ENCODE peak calls at places on chromosomes 11 and 22, in ten cellular contexts. T is sigmoid colon, C is stomach, I is K562, S is breast epithelium, E is transverse colon, Y is prostate gland, Q is SK-N-SH, D is vagina, W is SK-N-MC. H is an unnamed sample. For H3K9me3, the result is how much of the 10 kb centered on the place peaks cover.

GRCh38 chr22:36817429-36817783 is 571 bp upstream of the PVALB start:
- DNase-seq in T (no peak), D (no peak), E (no peak), Q (no peak), I (no peak), W (no peak), C (no peak), S (no peak), Y (no peak), H (no peak)

GRCh38 chr11:128520206-128520885 is 67.0 kb downstream of the ETS1 start:
- DNase-seq in C (no peak), I (no peak), W (no peak), E (no peak), D (no peak), Y (no peak), T (no peak), S (no peak), Q (no peak), H (no peak)

GRCh38 chr11:78450866-78451265 is 33.2 kb upstream of the GAB2 start:
- DNase-seq in I (no peak), S (no peak), Q (no peak), E (no peak), W (no peak), D (no peak), T (no peak), Y (no peak), C (no peak), H (no peak)

GRCh38 chr11:115613986-115614625 is 109.9 kb upstream of the CADM1 start:
- DNase-seq in W (no peak), T (no peak), Q (no peak), I (no peak), S (no peak), D (no peak), E (no peak), C (no peak), Y (no peak), H (no peak)

GRCh38 chr11:62601114-62601363 is 626 bp downstream of the MTA2 start:
- DNase-seq in E (peak), W (no peak), Y (no peak), S (no peak), I (peak), Q (no peak), C (peak), T (peak), D (no peak), H (no peak)

GRCh38 chr11:10139656-10140055 is 154.4 kb downstream of the SBF2 start:
- DNase-seq in E (no peak), D (no peak), Y (no peak), T (no peak), C (no peak), I (no peak), Q (no peak), W (no peak), S (no peak), H (no peak)

GRCh38 chr11:9089061-9089460 is 2.3 kb downstream of the SCUBE2 start:
- DNase-seq in I (no peak), W (no peak), Y (peak), E (peak), C (no peak), S (no peak), T (no peak), D (no peak), Q (no peak), H (no peak)

GRCh38 chr11:67303132-67303988 is at the start of gene SSH3:
- DNase-seq in D (no peak), E (peak), I (peak), S (peak), Y (peak), C (peak), T (peak), Q (peak), W (no peak), H (peak)

GRCh38 chr22:43520632-43521039 is 108.8 kb downstream of the MPPED1 start:
- DNase-seq in Y (no peak), I (no peak), T (no peak), W (no peak), E (no peak), C (no peak), Q (no peak), D (no peak), S (no peak), H (no peak)

GRCh38 chr11:102225689-102226562 is 91.4 kb upstream of the BIRC3 start:
- DNase-seq in S (no peak), C (no peak), I (no peak), Q (no peak), T (no peak), E (no peak), D (no peak), Y (no peak), W (no peak), H (no peak)

GRCh38 chr11:62775646-62776045 is 4.5 kb downstream of the TAF6L start:
- DNase-seq in Y (no peak), C (no peak), S (no peak), T (no peak), D (no peak), W (no peak), Q (no peak), E (no peak), I (no peak), H (no peak)

GRCh38 chr11:33598426-33599069 is 102.1 kb downstream of the C11orf91 start:
- DNase-seq in S (no peak), T (no peak), Q (peak), W (no peak), C (no peak), D (no peak), Y (no peak), I (no peak), E (no peak), H (no peak)

GRCh38 chr22:32850591-32851517 is 49.3 kb downstream of the TIMP3 start:
- DNase-seq in C (peak), T (peak), D (no peak), Y (no peak), I (no peak), Q (no peak), E (peak), W (no peak), S (peak), H (no peak)

GRCh38 chr22:21632237-21632895 is at the start of gene CCDC116:
- DNase-seq in C (peak), S (no peak), T (no peak), Y (no peak), I (peak), E (peak), W (no peak), D (no peak), Q (peak), H (no peak)

GRCh38 chr22:48702573-48703264 is 1125.0 kb downstream of the BRD1 start:
- DNase-seq in T (peak), S (peak), D (no peak), Q (no peak), I (no peak), W (no peak), C (peak), E (no peak), Y (no peak), H (no peak)

GRCh38 chr11:94583885-94584500 is 16.8 kb downstream of the PIWIL4 start:
- DNase-seq in D (no peak), T (no peak), Y (no peak), I (no peak), W (no peak), E (no peak), Q (no peak), S (no peak), C (no peak), H (no peak)

GRCh38 chr11:27857588-27857987 is 157.3 kb upstream of the BDNF start:
- DNase-seq in Y (no peak), S (no peak), Q (no peak), T (no peak), D (no peak), E (no peak), C (no peak), I (no peak), W (no peak), H (no peak)

GRCh38 chr11:68065841-68066240 is 27.0 kb downstream of the TCIRG1 start:
- DNase-seq in T (no peak), S (no peak), Y (no peak), D (no peak), C (no peak), W (no peak), E (no peak), I (no peak), Q (no peak), H (no peak)

GRCh38 chr11:36638586-36638985 is 40.5 kb upstream of the RAG2 start:
- DNase-seq in W (no peak), S (no peak), C (no peak), E (no peak), I (no peak), Y (no peak), Q (no peak), D (no peak), T (no peak), H (no peak)

GRCh38 chr22:36286096-36286957 is 33.4 kb downstream of the APOL1 start:
- DNase-seq in T (peak), C (peak), S (peak), Y (peak), D (no peak), E (peak), Q (peak), W (peak), I (peak), H (peak)

GRCh38 chr22:28246392-28246791 is 327.3 kb upstream of the PITPNB start:
- DNase-seq in Q (no peak), I (no peak), E (no peak), D (no peak), W (no peak), S (no peak), C (no peak), T (no peak), Y (no peak), H (no peak)

GRCh38 chr11:126419801-126420729 is 64.6 kb downstream of the ST3GAL4 start:
- DNase-seq in I (peak), C (no peak), E (no peak), W (no peak), D (no peak), T (no peak), Q (no peak), Y (no peak), S (no peak), H (no peak)

GRCh38 chr11:115939104-115939503 is 434.9 kb upstream of the CADM1 start:
- DNase-seq in T (no peak), Q (no peak), I (no peak), W (no peak), S (no peak), D (no peak), C (no peak), E (no peak), Y (no peak), H (no peak)

GRCh38 chr11:49995559-49995958 is 13.2 kb upstream of the OR4C12 start:
- DNase-seq in Q (peak), E (no peak), D (no peak), S (no peak), T (no peak), I (peak), C (no peak), W (peak), Y (peak), H (peak)

GRCh38 chr11:126163779-126164178 is 47.7 kb downstream of the RPUSD4 start:
- DNase-seq in I (no peak), D (no peak), E (no peak), Q (no peak), T (no peak), W (no peak), Y (no peak), C (no peak), S (no peak), H (no peak)

GRCh38 chr11:2987881-2988280 is 4.2 kb downstream of the NAP1L4 start:
- DNase-seq in T (no peak), D (no peak), Q (no peak), Y (no peak), W (no peak), C (no peak), I (no peak), S (no peak), E (no peak), H (no peak)

GRCh38 chr11:124725719-124726105 is 14.0 kb upstream of the NRGN start:
- DNase-seq in I (no peak), E (no peak), C (no peak), D (no peak), Q (no peak), T (no peak), S (no peak), Y (no peak), W (no peak), H (no peak)

GRCh38 chr11:84022221-84022620 is 736.1 kb upstream of the CCDC90B start:
- DNase-seq in C (no peak), S (no peak), I (no peak), Q (no peak), E (no peak), Y (no peak), D (no peak), W (no peak), T (no peak), H (no peak)

GRCh38 chr11:63937713-63938480 is 905 bp upstream of the NAA40 start:
- DNase-seq in T (no peak), I (peak), W (no peak), E (peak), S (no peak), Y (no peak), C (no peak), D (no peak), Q (peak), H (no peak)

GRCh38 chr11:79229047-79229446 is 211.8 kb downstream of the TENM4 start:
- DNase-seq in W (no peak), C (no peak), S (no peak), Y (no peak), I (no peak), D (no peak), Q (no peak), E (no peak), T (no peak), H (no peak)

GRCh38 chr11:27291302-27291889 is 71.6 kb downstream of the CCDC34 start:
- DNase-seq in I (no peak), Y (no peak), W (no peak), D (no peak), Q (no peak), E (peak), C (peak), T (no peak), S (no peak), H (peak)

GRCh38 chr11:75059299-75059698 is 37.4 kb downstream of the OR2AT4 start:
- DNase-seq in Q (no peak), S (no peak), C (no peak), Y (no peak), E (no peak), I (no peak), T (no peak), D (no peak), W (no peak), H (no peak)

GRCh38 chr22:24236656-24237055 is 8.2 kb downstream of the GGT5 start:
- DNase-seq in S (no peak), W (no peak), E (no peak), I (no peak), Q (peak), Y (no peak), C (no peak), T (no peak), D (no peak), H (no peak)

GRCh38 chr22:50674606-50675552 is 2.3 kb downstream of the SHANK3 start:
- DNase-seq in D (peak), S (peak), Y (peak), I (peak), Q (peak), C (peak), E (peak), W (no peak), T (no peak), H (peak)

GRCh38 chr11:28673687-28674431 is 565.7 kb downstream of the METTL15 start:
- DNase-seq in Y (no peak), S (no peak), I (no peak), W (no peak), T (no peak), C (no peak), D (no peak), Q (no peak), E (no peak), H (peak)

GRCh38 chr11:112524808-112525207 is 264.1 kb upstream of the PLET1 start:
- DNase-seq in Y (no peak), E (peak), S (no peak), I (no peak), Q (no peak), T (peak), D (no peak), C (peak), W (no peak), H (no peak)

GRCh38 chr11:133938166-133938565 is 18.6 kb downstream of the IGSF9B start:
- DNase-seq in W (no peak), C (no peak), D (no peak), Y (no peak), S (no peak), E (no peak), I (no peak), T (no peak), Q (no peak), H (no peak)

GRCh38 chr11:2202900-2203439 is 31.4 kb upstream of the TH start:
- DNase-seq in D (no peak), I (no peak), T (peak), W (no peak), Q (peak), S (no peak), C (no peak), E (no peak), Y (no peak), H (no peak)

GRCh38 chr22:32341122-32341740 is 16.4 kb upstream of the RFPL3 start:
- DNase-seq in S (no peak), Y (no peak), W (no peak), Q (no peak), E (no peak), D (peak), T (no peak), I (no peak), C (peak), H (no peak)

GRCh38 chr11:15071556-15072255 is 1.7 kb upstream of the CALCB start:
- DNase-seq in S (no peak), C (no peak), D (no peak), E (no peak), W (no peak), T (no peak), I (no peak), Y (no peak), Q (no peak), H (no peak)

GRCh38 chr11:15073361-15074205 is at the start of gene CALCB:
- DNase-seq in D (no peak), E (no peak), S (no peak), Y (no peak), T (no peak), W (no peak), I (no peak), C (no peak), Q (peak), H (no peak)

GRCh38 chr11:15072551-15073143 is 746 bp upstream of the CALCB start:
- DNase-seq in Y (no peak), E (no peak), W (no peak), D (no peak), T (no peak), I (no peak), C (no peak), Q (peak), S (no peak), H (no peak)

GRCh38 chr11:15074206-15075161 is 1.1 kb downstream of the CALCB start:
- DNase-seq in E (peak), Y (peak), T (peak), W (no peak), S (peak), D (no peak), C (peak), I (peak), Q (peak), H (peak)

GRCh38 chr11:15075162-15075526 is 1.8 kb downstream of the CALCB start:
- DNase-seq in E (no peak), S (no peak), I (no peak), Q (no peak), W (no peak), Y (no peak), C (no peak), D (no peak), T (no peak), H (no peak)
- TF ChIP-seq POLR2AphosphoS5 in E (no peak), S (no peak), I (no peak), Q (no peak), W (no peak), Y (no peak), C (no peak), D (no peak), T (no peak), H (no peak)

DNA sequence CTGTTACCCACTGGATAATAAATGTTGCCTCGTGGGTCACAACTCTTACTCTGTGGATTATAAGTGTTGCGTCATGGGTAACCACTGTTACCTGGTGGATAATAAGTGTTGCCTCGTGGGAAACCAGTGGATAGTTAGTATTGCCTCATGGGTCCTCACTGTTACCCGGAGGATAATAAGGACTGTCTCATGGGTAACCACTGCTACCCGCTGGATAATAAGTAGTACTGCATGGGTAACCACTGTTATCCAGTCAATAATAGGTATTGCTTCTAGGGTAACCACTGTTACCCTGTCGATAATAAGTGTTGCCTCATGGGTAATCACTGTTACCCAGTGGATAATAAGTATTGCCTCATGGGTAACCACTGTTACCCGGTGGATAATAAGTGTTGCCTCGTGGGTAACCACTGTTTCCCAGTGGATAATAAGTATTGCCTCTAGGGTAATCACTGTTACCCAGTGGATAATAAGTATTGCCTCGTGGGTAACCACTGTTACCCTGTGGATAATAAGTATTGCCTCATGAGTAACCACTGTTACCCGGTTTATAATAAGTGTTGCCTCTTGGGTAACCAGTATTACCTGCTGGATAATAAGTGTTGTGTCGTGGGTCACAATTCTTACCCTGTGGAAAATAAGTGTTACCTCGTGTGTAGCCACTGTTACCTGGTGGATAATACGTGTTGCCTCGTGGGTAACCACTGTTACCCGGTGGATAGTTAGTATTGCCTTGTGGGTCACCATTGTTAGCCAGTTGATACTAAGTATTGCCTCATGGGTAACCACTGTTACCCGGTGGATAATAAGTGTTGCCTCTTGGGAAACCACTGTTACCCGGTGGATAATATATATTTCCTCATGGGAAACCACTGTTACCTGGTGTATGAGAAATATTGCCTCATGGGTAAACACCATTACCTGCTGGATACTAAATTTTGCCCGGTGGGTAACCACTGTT is 15.7 kb upstream of the NXPE4 start:
- DNase-seq in T (no peak), E (no peak), Y (peak), I (no peak), D (peak), Q (no peak), W (no peak), S (no peak), C (no peak), H (no peak)
- H3K9me3 ChIP-seq in T (under half), E (under half), Y (under half), I (under half), D (under half), Q (under half), W (under half), S (under half), C (under half), H (under half)

GRCh38 chr22:23220485-23221350 is 40.4 kb downstream of the BCR start:
- DNase-seq in T (no peak), E (peak), Y (no peak), C (no peak), D (no peak), S (no peak), I (no peak), Q (no peak), W (no peak), H (no peak)
- TF ChIP-seq POLR2AphosphoS5 in T (no peak), E (no peak), Y (no peak), C (no peak), D (no peak), S (no peak), I (no peak), Q (no peak), W (no peak), H (no peak)

DNA sequence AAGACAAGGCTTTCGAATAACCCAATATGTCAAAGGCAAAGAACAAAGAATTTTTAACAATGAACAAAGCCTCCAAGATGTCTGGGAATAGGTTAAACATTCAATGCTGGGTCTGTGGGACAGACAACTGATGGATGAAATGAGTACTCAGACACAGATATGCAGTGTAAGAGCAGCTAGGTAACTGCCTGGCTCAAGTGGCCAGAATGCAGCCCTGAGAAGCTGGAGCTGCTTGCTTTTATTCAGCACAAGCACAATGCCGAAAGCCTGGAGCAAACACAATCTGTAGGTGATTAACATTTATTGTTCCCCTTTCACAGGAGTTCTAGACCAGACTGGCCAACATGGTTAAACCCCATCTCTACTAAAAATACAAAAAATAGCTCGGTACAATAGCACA is 24.0 kb downstream of the GLYAT start:
- DNase-seq in W (no peak), S (no peak), Y (no peak), D (no peak), Q (no peak), C (no peak), T (no peak), I (no peak), E (no peak), H (no peak)
- H3K9me3 ChIP-seq in W (under half), S (under half), Y (under half), D (under half), Q (under half), C (under half), T (under half), I (under half), E (under half), H (under half)

GRCh38 chr11:73323464-73323863 is 15.4 kb downstream of the ARHGEF17 start:
- DNase-seq in I (no peak), C (peak), D (no peak), Y (no peak), W (no peak), T (peak), S (no peak), E (peak), Q (peak), H (no peak)
- TF ChIP-seq POLR2AphosphoS5 in I (no peak), C (peak), D (peak), Y (peak), W (no peak), T (peak), S (peak), E (no peak), Q (no peak), H (no peak)